ENCODE peak calls at places on chromosomes 12 and 14, in six cellular contexts. One of them, this sample, is unnamed.

GRCh38 chr14:68960123-68960522 is 19.0 kb downstream of the ACTN1 start:
- DNase-seq in AG04450: no peak
- DNase-seq in right atrium auricular region: no peak
- DNase-seq in pancreas: no peak
- DNase-seq in nephron progenitor cell: no peak
- DNase-seq in IMR-90: no peak
- DNase-seq in this sample: no peak

GRCh38 chr14:24816011-24816928 is 182.3 kb upstream of the GZMB start:
- DNase-seq in IMR-90: peak; percentile 37
- DNase-seq in nephron progenitor cell: peak; percentile 20
- DNase-seq in pancreas: peak; percentile 60
- DNase-seq in AG04450: no peak
- DNase-seq in right atrium auricular region: no peak
- DNase-seq in this sample: no peak

GRCh38 chr12:49033611-49034286 is 15.2 kb upstream of the PRKAG1 start:
- DNase-seq in right atrium auricular region: no peak
- DNase-seq in nephron progenitor cell: no peak
- DNase-seq in IMR-90: no peak
- DNase-seq in AG04450: no peak
- DNase-seq in pancreas: no peak
- DNase-seq in this sample: no peak

GRCh38 chr12:83158613-83159207 is 472.0 kb downstream of the TMTC2 start:
- DNase-seq in AG04450: no peak
- DNase-seq in pancreas: no peak
- DNase-seq in right atrium auricular region: no peak
- DNase-seq in IMR-90: no peak
- DNase-seq in nephron progenitor cell: no peak
- DNase-seq in this sample: no peak

GRCh38 chr12:9039397-9039977 is 50.1 kb downstream of the KLRG1 start:
- DNase-seq in nephron progenitor cell: peak; percentile 12
- DNase-seq in right atrium auricular region: no peak
- DNase-seq in pancreas: no peak
- DNase-seq in AG04450: peak; percentile 4
- DNase-seq in IMR-90: peak; percentile 40
- DNase-seq in this sample: no peak

GRCh38 chr12:52250048-52250990 is 17.3 kb downstream of the KRT7 start:
- DNase-seq in IMR-90: no peak
- DNase-seq in nephron progenitor cell: peak; percentile 69
- DNase-seq in AG04450: no peak
- DNase-seq in pancreas: peak; percentile 64
- DNase-seq in right atrium auricular region: no peak
- DNase-seq in this sample: peak; percentile 58

GRCh38 chr14:22664261-22664660 is 20.1 kb upstream of the OR6J1 start:
- DNase-seq in right atrium auricular region: no peak
- DNase-seq in pancreas: no peak
- DNase-seq in AG04450: no peak
- DNase-seq in nephron progenitor cell: no peak
- DNase-seq in IMR-90: no peak
- DNase-seq in this sample: no peak

GRCh38 chr12:122471324-122472226 is 29.2 kb downstream of the ZCCHC8 start:
- DNase-seq in AG04450: peak; percentile 59
- DNase-seq in nephron progenitor cell: no peak
- DNase-seq in IMR-90: peak; percentile 84
- DNase-seq in right atrium auricular region: peak; percentile 13
- DNase-seq in pancreas: no peak
- DNase-seq in this sample: no peak

DNA sequence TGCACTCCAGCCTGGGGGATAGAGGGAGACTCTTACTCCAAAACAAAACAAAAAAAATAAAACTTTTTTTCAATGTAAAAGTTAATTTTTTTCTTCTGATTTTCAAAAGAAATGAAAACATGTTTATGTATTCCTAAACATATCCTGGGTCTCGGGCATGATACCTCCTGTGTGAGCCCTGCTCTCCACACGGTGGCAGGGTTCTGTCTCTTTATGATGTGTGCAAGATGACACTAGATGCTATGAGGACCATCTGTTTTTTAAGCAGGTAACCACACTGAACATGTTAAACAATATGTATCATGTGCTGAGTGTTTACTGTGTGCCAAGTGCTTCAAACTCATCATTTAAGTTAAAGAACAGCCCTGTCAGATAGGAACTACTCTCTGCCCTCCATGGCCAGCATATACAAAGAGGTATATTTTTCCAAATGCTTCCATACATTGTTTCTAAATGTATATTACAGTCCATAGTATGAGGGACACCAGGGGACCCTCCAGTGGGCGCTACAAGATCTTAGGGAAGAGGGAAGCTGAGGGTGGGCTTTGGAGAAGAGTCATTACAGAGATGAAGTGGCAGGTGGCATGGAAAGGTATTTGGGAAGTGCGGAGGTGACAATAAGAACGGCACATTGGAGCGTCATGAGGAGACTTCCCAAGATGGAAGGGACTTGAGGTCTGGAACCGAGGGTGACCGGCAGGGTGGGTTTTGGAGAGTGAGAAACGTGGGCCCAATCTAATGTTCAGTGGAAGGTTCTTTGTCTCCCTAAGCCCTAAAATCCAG is 28.5 kb downstream of the FOS start:
- DNase-seq in AG04450: no peak
- DNase-seq in pancreas: no peak
- DNase-seq in IMR-90: peak; percentile 19
- DNase-seq in nephron progenitor cell: no peak
- DNase-seq in right atrium auricular region: no peak
- DNase-seq in this sample: no peak
- TF ChIP-seq CTCF in AG04450: peak; percentile 49
- TF ChIP-seq CTCF in pancreas: no peak
- TF ChIP-seq CTCF in IMR-90: peak; percentile 33
- TF ChIP-seq CTCF in nephron progenitor cell: peak; percentile 40
- TF ChIP-seq CTCF in right atrium auricular region: no peak
- TF ChIP-seq CTCF in this sample: no peak

DNA sequence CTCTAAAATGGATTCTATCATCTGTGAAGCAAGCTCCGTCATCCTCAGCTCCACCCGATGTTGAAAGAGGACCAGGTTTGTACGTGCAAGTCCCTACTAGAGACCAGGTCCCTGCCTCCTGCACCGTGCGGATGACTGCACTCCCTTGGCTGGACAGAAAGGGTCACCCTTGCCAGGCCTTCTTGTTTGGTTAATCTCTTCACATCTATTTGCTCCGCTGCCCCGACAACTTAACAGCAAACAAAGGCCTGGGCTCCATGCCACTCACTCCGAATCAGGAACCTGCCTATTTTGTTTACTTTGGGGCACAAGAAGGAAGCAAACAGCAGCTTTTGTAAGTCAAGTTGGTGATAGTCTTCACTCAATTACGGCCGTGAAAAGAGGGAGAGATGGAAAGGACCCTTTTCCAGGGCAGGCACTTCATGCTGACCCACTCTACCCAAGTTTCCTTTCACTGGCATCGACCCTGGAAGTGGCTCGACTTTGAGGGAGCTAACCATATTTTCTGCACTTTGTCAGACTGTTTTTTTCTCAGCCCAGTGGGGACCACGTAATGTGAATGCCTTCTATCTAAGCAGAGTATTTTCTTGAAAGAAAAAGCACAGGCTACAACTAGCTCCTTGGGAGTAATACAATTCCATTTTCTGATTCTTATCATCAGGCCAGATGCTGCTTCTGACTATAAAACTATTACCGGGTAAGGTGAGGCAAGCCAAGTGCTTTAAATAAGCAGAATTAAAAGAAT is 202.6 kb downstream of the FOXN3 start:
- DNase-seq in pancreas: peak; percentile 85
- DNase-seq in nephron progenitor cell: no peak
- DNase-seq in IMR-90: no peak
- DNase-seq in AG04450: no peak
- DNase-seq in right atrium auricular region: peak; percentile 87
- DNase-seq in this sample: no peak
- TF ChIP-seq CTCF in pancreas: no peak
- TF ChIP-seq CTCF in nephron progenitor cell: no peak
- TF ChIP-seq CTCF in IMR-90: no peak
- TF ChIP-seq CTCF in AG04450: no peak
- TF ChIP-seq CTCF in right atrium auricular region: no peak
- TF ChIP-seq CTCF in this sample: no peak

DNA sequence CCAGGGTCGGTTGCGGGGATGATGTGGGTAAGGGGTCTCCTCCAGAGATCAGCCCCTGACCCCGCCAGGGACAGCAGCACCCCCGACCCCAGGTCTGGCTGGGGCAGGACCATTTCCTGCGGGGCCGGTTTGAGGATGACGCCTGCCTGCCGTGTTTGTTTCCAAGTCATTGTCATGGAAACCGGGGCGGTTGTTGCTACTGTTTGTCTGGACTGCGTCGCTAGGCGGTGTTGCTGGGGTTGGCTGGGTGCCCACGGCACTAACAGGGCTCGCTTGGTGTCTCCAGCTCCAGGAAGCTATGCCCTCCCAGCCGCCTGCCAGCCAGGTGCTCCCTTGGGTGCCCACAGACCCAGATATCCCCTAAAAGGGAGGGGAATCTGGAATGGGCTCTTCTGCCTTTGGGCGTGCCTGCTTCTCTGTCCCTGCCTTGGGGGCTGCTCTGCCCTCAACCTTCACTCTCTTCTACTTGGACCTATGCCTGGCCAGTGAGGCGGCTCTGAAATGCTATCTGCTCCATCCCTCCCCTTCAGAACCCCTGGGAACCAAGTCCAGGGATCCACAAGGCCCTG is 4.7 kb upstream of the CRIP1 start:
- DNase-seq in pancreas: peak; percentile 98
- DNase-seq in AG04450: peak; percentile 87
- DNase-seq in right atrium auricular region: peak; percentile 99
- DNase-seq in nephron progenitor cell: peak; percentile 78
- DNase-seq in IMR-90: peak; percentile 95
- DNase-seq in this sample: peak; percentile 87
- TF ChIP-seq CTCF in pancreas: no peak
- TF ChIP-seq CTCF in AG04450: peak; percentile 27
- TF ChIP-seq CTCF in right atrium auricular region: no peak
- TF ChIP-seq CTCF in nephron progenitor cell: no peak
- TF ChIP-seq CTCF in IMR-90: peak; percentile 17
- TF ChIP-seq CTCF in this sample: peak; percentile 10

GRCh38 chr14:73059326-73059725 is 992 bp downstream of the RBM25 start:
- DNase-seq in IMR-90: peak; percentile 16
- DNase-seq in AG04450: no peak
- DNase-seq in pancreas: no peak
- DNase-seq in nephron progenitor cell: no peak
- DNase-seq in right atrium auricular region: no peak
- DNase-seq in this sample: no peak
- TF ChIP-seq CTCF in IMR-90: no peak
- TF ChIP-seq CTCF in AG04450: no peak
- TF ChIP-seq CTCF in pancreas: no peak
- TF ChIP-seq CTCF in nephron progenitor cell: no peak
- TF ChIP-seq CTCF in right atrium auricular region: no peak
- TF ChIP-seq CTCF in this sample: no peak

DNA sequence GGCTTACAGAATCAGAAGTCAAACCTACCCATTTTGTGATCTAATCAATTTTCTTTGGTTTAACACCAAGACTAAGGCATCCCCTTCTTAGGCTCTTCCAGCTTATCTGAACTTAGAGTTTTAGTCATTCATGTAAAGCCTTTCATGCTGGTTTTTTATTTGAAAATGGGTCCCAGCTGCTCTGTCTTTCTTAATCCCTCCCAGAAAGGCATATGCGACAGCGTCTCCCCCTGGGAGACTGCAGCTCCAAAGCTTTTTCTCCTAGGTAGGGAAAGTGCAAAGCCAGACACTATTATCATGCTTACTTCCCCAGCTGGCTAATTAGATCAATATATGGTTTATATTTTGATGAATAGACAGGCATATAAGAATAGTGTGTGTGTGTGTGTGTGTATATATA is 96.6 kb upstream of the E2F7 start:
- DNase-seq in pancreas: no peak
- DNase-seq in IMR-90: no peak
- DNase-seq in AG04450: no peak
- DNase-seq in nephron progenitor cell: no peak
- DNase-seq in right atrium auricular region: no peak
- DNase-seq in this sample: no peak
- TF ChIP-seq CTCF in pancreas: no peak
- TF ChIP-seq CTCF in IMR-90: no peak
- TF ChIP-seq CTCF in AG04450: no peak
- TF ChIP-seq CTCF in nephron progenitor cell: no peak
- TF ChIP-seq CTCF in right atrium auricular region: no peak
- TF ChIP-seq CTCF in this sample: no peak

GRCh38 chr12:113081785-113082296 is 25.3 kb downstream of the DTX1 start:
- DNase-seq in pancreas: no peak
- DNase-seq in nephron progenitor cell: no peak
- DNase-seq in AG04450: no peak
- DNase-seq in right atrium auricular region: no peak
- DNase-seq in IMR-90: no peak
- DNase-seq in this sample: no peak

GRCh38 chr12:113077859-113078256 is 21.3 kb downstream of the DTX1 start:
- DNase-seq in right atrium auricular region: no peak
- DNase-seq in pancreas: no peak
- DNase-seq in IMR-90: no peak
- DNase-seq in AG04450: no peak
- DNase-seq in nephron progenitor cell: no peak
- DNase-seq in this sample: no peak

GRCh38 chr12:113083863-113084430 is 27.4 kb downstream of the DTX1 start:
- DNase-seq in AG04450: no peak
- DNase-seq in nephron progenitor cell: no peak
- DNase-seq in pancreas: no peak
- DNase-seq in right atrium auricular region: peak; percentile 70
- DNase-seq in IMR-90: no peak
- DNase-seq in this sample: no peak

GRCh38 chr12:113082486-113083148 is 26.1 kb downstream of the DTX1 start:
- DNase-seq in right atrium auricular region: no peak
- DNase-seq in IMR-90: no peak
- DNase-seq in pancreas: no peak
- DNase-seq in nephron progenitor cell: no peak
- DNase-seq in AG04450: no peak
- DNase-seq in this sample: no peak

GRCh38 chr12:113080692-113081091 is 24.2 kb downstream of the DTX1 start:
- DNase-seq in IMR-90: no peak
- DNase-seq in pancreas: no peak
- DNase-seq in right atrium auricular region: no peak
- DNase-seq in nephron progenitor cell: no peak
- DNase-seq in AG04450: no peak
- DNase-seq in this sample: no peak
- TF ChIP-seq CTCF in IMR-90: no peak
- TF ChIP-seq CTCF in pancreas: no peak
- TF ChIP-seq CTCF in right atrium auricular region: no peak
- TF ChIP-seq CTCF in nephron progenitor cell: no peak
- TF ChIP-seq CTCF in AG04450: no peak
- TF ChIP-seq CTCF in this sample: no peak

GRCh38 chr14:104770851-104771272 is 17.9 kb downstream of the SIVA1 start:
- DNase-seq in AG04450: no peak
- DNase-seq in right atrium auricular region: no peak
- DNase-seq in pancreas: peak; percentile 29
- DNase-seq in IMR-90: no peak
- DNase-seq in nephron progenitor cell: no peak
- DNase-seq in this sample: no peak
- TF ChIP-seq CTCF in AG04450: peak; percentile 56
- TF ChIP-seq CTCF in right atrium auricular region: no peak
- TF ChIP-seq CTCF in pancreas: peak; percentile 15
- TF ChIP-seq CTCF in IMR-90: peak; percentile 45
- TF ChIP-seq CTCF in nephron progenitor cell: peak; percentile 39
- TF ChIP-seq CTCF in this sample: peak; percentile 42

This sample was measured in endothelial cell.